ENCODE peak calls at places on chromosomes 13 and 19, in nine cellular contexts. G is IMR-90, H is fibroblast of lung, L is mammary epithelial cell, S is GM23248, F is HCT116, A is Karpas-422, Y is H1, J is PC-9. N is an unnamed sample.

GRCh38 chr13:19161308-19161707 is 20.3 kb downstream of the TUBA3C start:
- DNase-seq in G (no peak), H (no peak), L (no peak), S (no peak), F (no peak), A (no peak), Y (no peak), J (no peak), N (no peak)

GRCh38 chr19:18456279-18456678 is 18.3 kb upstream of the ISYNA1 start:
- DNase-seq in G (no peak), H (no peak), L (no peak), S (no peak), F (no peak), A (no peak), Y (no peak), J (no peak), N (no peak)

GRCh38 chr19:1000591-1001537 is 645 bp downstream of the GRIN3B start:
- DNase-seq in G (no peak), H (no peak), L (no peak), S (no peak), F (no peak), A (no peak), Y (no peak), J (no peak), N (no peak)

GRCh38 chr19:51417107-51417806 is at the start of gene SIGLEC10:
- DNase-seq in G (no peak), H (no peak), L (no peak), S (no peak), F (no peak), A (peak; percentile 98), Y (no peak), J (no peak), N (no peak)

GRCh38 chr13:45654633-45655349 is 39.3 kb upstream of the ERICH6B start:
- DNase-seq in G (no peak), H (no peak), L (no peak), S (no peak), F (no peak), A (no peak), Y (no peak), J (no peak), N (no peak)

GRCh38 chr13:48975101-48975925 is at the start of gene FNDC3A:
- DNase-seq in G (peak; percentile 64), H (peak; percentile 68), L (peak; percentile 54), S (peak; percentile 77), F (peak; percentile 29), A (no peak), Y (no peak), J (peak; percentile 30), N (peak; percentile 74)

GRCh38 chr13:37889811-37890210 is 20.2 kb upstream of the TRPC4 start:
- DNase-seq in G (no peak), H (no peak), L (no peak), S (no peak), F (no peak), A (no peak), Y (no peak), J (no peak), N (no peak)

GRCh38 chr13:26872444-26873173 is 112.0 kb upstream of the GPR12 start:
- DNase-seq in G (peak; percentile 31), H (peak; percentile 24), L (peak; percentile 24), S (peak; percentile 72), F (peak; percentile 24), A (peak; percentile 87), Y (peak; percentile 43), J (peak; percentile 15), N (peak; percentile 69)

GRCh38 chr19:55086730-55087541 is 11.3 kb downstream of the EPS8L1 start:
- DNase-seq in G (peak; percentile 91), H (peak; percentile 92), L (no peak), S (peak; percentile 97), F (no peak), A (no peak), Y (peak; percentile 88), J (no peak), N (no peak)

GRCh38 chr13:24491853-24492252 is 20.7 kb downstream of the PARP4 start:
- DNase-seq in G (no peak), H (no peak), L (no peak), S (no peak), F (no peak), A (no peak), Y (no peak), J (no peak), N (no peak)

DNA sequence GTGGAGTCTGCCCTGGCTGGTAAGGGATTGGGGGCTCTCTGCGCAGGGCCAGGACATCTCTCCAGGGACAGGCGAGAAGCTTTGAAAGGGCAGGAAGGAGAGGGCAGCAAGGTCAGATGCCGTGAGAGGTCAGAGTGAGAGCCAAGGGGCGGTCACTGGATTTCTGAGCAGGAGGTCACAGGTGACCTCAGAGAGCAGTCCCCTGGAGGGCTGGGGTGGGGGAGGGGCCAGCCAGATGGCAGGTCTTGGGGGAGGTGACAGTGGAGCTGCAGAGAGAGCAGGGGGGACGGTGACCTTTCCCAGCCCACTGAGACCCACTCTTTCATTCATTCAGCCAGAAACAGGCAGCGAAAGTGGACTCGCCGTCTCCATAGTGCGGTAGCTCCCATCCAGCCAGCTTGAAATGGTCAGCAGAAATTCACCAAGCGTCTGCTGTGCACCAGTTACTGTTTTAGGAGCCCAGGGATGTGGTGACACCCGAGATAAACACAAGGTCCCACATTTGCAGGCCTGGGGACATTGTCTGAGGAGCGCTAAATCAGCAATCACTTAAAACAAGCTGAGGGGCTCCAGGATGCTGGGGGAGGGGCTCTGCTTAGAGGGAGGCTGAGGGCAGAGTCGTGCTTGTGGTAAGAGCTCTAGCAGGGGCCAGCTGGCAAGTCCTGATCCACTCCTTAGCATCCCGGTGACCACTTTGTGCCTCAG is 10.2 kb downstream of the CARM1 start:
- DNase-seq in G (no peak), H (no peak), L (no peak), S (no peak), F (no peak), A (no peak), Y (no peak), J (no peak), N (no peak)
- H4K20me1 ChIP-seq in G (peaks cover 70% of the 10 kb centered on the region), H (no peaks in the 10 kb centered on the region), L (no peaks in the 10 kb centered on the region), S (no peaks in the 10 kb centered on the region), F (peaks cover 5% of the 10 kb centered on the region), A (no peaks in the 10 kb centered on the region), Y (peaks cover 3% of the 10 kb centered on the region), J (no peaks in the 10 kb centered on the region), N (peaks cover 55% of the 10 kb centered on the region)

DNA sequence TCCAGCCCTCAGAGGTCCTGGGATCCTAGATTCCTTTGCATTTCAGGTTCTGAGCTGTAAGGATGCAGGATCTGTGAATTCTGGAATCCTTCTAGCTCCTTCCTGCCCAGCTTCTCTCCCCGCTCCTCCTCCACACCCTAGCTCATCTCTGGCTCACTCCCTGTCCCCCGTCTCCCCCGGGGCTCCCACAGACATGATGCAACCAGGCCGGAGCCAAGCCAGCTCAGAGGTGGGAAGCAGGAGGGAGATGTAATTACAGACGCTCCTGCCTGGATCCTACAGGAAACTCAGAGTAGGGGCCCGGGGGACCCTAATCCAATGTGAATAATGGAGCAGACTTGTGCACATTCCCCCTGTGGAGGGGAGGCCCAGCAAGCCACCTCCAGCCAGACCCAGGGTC is 4.5 kb downstream of the GNG8 start:
- DNase-seq in G (peak; percentile 61), H (no peak), L (peak; percentile 35), S (peak; percentile 87), F (no peak), A (no peak), Y (no peak), J (no peak), N (no peak)
- H3K27ac ChIP-seq in G (no peak overlapping the region), H (no peak overlapping the region), L (no peak overlapping the region), S (peak overlapping the region; percentile 28), F (no peak overlapping the region), A (no peak overlapping the region), Y (no peak overlapping the region), J (no peak overlapping the region), N (no peak overlapping the region)

GRCh38 chr13:80825276-80825675 is 484.4 kb upstream of the SPRY2 start:
- DNase-seq in G (no peak), H (no peak), L (no peak), S (no peak), F (no peak), A (no peak), Y (no peak), J (no peak), N (no peak)

GRCh38 chr13:80835902-80836301 is 495.0 kb upstream of the SPRY2 start:
- DNase-seq in G (no peak), H (no peak), L (no peak), S (no peak), F (no peak), A (no peak), Y (no peak), J (no peak), N (no peak)

GRCh38 chr13:80828759-80829158 is 487.8 kb upstream of the SPRY2 start:
- DNase-seq in G (no peak), H (peak; percentile 21), L (no peak), S (no peak), F (no peak), A (no peak), Y (no peak), J (no peak), N (no peak)

GRCh38 chr13:80830431-80830830 is 489.5 kb upstream of the SPRY2 start:
- DNase-seq in G (no peak), H (no peak), L (no peak), S (no peak), F (no peak), A (no peak), Y (no peak), J (no peak), N (no peak)
- H3K4me2 ChIP-seq in G (no peak overlapping the region), H (no peak overlapping the region), L (no peak overlapping the region), S (no peak overlapping the region), F (no peak overlapping the region), A (no peak overlapping the region), Y (no peak overlapping the region), J (no peak overlapping the region), N (no peak overlapping the region)

GRCh38 chr19:40755248-40755624 is 4.2 kb downstream of the SNRPA start:
- DNase-seq in G (no peak), H (no peak), L (no peak), S (no peak), F (no peak), A (no peak), Y (no peak), J (no peak), N (no peak)

GRCh38 chr19:40756502-40757110 is 5.6 kb downstream of the SNRPA start:
- DNase-seq in G (no peak), H (no peak), L (peak; percentile 85), S (no peak), F (no peak), A (no peak), Y (no peak), J (no peak), N (no peak)

GRCh38 chr19:40758491-40758890 is 7.5 kb downstream of the SNRPA start:
- DNase-seq in G (no peak), H (no peak), L (no peak), S (no peak), F (no peak), A (no peak), Y (no peak), J (no peak), N (no peak)

GRCh38 chr19:40762754-40763153 is 11.8 kb downstream of the SNRPA start:
- DNase-seq in G (no peak), H (no peak), L (no peak), S (no peak), F (no peak), A (no peak), Y (no peak), J (no peak), N (no peak)

DNA sequence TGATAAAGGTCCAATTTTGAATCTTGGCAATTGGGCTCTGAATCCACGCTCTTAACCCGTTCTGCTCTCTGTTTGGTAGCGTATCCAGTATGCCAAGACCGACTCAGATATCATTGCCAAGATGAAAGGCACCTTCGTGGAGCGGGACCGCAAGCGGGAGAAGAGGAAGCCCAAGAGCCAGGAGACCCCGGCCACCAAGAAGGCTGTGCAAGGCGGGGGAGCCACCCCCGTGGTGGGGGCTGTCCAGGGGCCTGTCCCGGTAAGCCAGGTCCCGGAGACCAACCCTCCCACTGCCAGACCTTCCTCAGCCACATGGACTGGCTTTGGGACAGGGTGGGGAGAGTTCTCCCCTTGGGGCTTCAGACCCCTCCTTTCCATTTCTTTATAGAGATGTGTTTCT is 8.3 kb downstream of the SNRPA start:
- DNase-seq in G (no peak), H (no peak), L (no peak), S (no peak), F (no peak), A (no peak), Y (no peak), J (no peak), N (no peak)
- H4K20me1 ChIP-seq in G (peaks cover 39% of the 10 kb centered on the region), H (no peaks in the 10 kb centered on the region), L (no peaks in the 10 kb centered on the region), S (no peaks in the 10 kb centered on the region), F (peaks cover 3% of the 10 kb centered on the region), A (peaks cover 53% of the 10 kb centered on the region), Y (peaks cover 47% of the 10 kb centered on the region), J (peaks cover 93% of the 10 kb centered on the region), N (peaks cover 85% of the 10 kb centered on the region)